ENCODE peak calls at places on chromosomes 5 and 9, in four cellular contexts. V is stimulated activated CD8-positive, alpha-beta memory T cell treated with anti-CD3 and anti-CD28 coated beads, Interleukin-4, amount 100 ng/mL, for 4 hours; E is CD8-positive, alpha-beta T cell; J is HT1080. S is an unnamed sample.

GRCh38 chr5:116947691-116948528 is 373.3 kb upstream of the SEMA6A start:
- DNase-seq in V (no peak), E (peak; percentile 15), J (peak; percentile 71), S (peak; percentile 25)

GRCh38 chr9:121253821-121254471 is 14.0 kb upstream of the GSN start:
- DNase-seq in V (no peak), E (no peak), J (no peak), S (no peak)

GRCh38 chr9:69809304-69809863 is 11.2 kb upstream of the CFAP95 start:
- DNase-seq in V (no peak), E (peak; percentile 16), J (peak; percentile 36), S (no peak)

GRCh38 chr5:33850100-33850594 is 41.6 kb downstream of the ADAMTS12 start:
- DNase-seq in V (no peak), E (peak; percentile 8), J (peak; percentile 97), S (no peak)

GRCh38 chr9:14752271-14752670 is 29.7 kb upstream of the CER1 start:
- DNase-seq in V (no peak), E (no peak), J (no peak), S (no peak)

GRCh38 chr9:95023217-95024003 is 294.1 kb downstream of the FANCC start:
- DNase-seq in V (no peak), E (no peak), J (peak; percentile 88), S (no peak)

GRCh38 chr5:104456122-104456521 is 893.5 kb upstream of the NUDT12 start:
- DNase-seq in V (no peak), E (no peak), J (no peak), S (no peak)

GRCh38 chr9:75889977-75890540 is 414 bp upstream of the PCSK5 start:
- DNase-seq in V (no peak), E (no peak), J (peak; percentile 43), S (peak; percentile 13)

GRCh38 chr5:9176641-9177040 is 369.2 kb downstream of the SEMA5A start:
- DNase-seq in V (no peak), E (no peak), J (no peak), S (no peak)

GRCh38 chr9:133210609-133211008 is 1.6 kb upstream of the OBP2B start:
- DNase-seq in V (no peak), E (no peak), J (no peak), S (no peak)

GRCh38 chr9:110440161-110440560 is 102.5 kb upstream of the TXNDC8 start:
- DNase-seq in V (no peak), E (no peak), J (peak; percentile 54), S (no peak)

GRCh38 chr5:142384014-142384413 is 59.2 kb upstream of the SPRY4 start:
- DNase-seq in V (no peak), E (no peak), J (no peak), S (no peak)

GRCh38 chr9:90340421-90340820 is 302.2 kb downstream of the DIRAS2 start:
- DNase-seq in V (no peak), E (no peak), J (peak; percentile 56), S (no peak)

GRCh38 chr9:79390077-79390673 is 181.6 kb upstream of the TLE4 start:
- DNase-seq in V (no peak), E (no peak), J (peak; percentile 60), S (no peak)

GRCh38 chr5:138018844-138019243 is 14.0 kb downstream of the FAM13B start:
- DNase-seq in V (no peak), E (no peak), J (no peak), S (no peak)

GRCh38 chr5:151093476-151093889 is 12.6 kb upstream of the TNIP1 start:
- DNase-seq in V (no peak), E (no peak), J (peak; percentile 96), S (no peak)

GRCh38 chr5:1051366-1051720 is 42.7 kb downstream of the NKD2 start:
- DNase-seq in V (no peak), E (no peak), J (no peak), S (no peak)

GRCh38 chr9:124000784-124001444 is 10.7 kb upstream of the LHX2 start:
- DNase-seq in V (no peak), E (no peak), J (no peak), S (no peak)

GRCh38 chr9:36802171-36802920 is 229.7 kb downstream of the MELK start:
- DNase-seq in V (no peak), E (no peak), J (peak; percentile 34), S (no peak)

GRCh38 chr5:43396762-43397304 is 15.4 kb downstream of the CCL28 start:
- DNase-seq in V (peak; percentile 5), E (peak; percentile 57), J (no peak), S (peak; percentile 61)

GRCh38 chr9:12972608-12973589 is 198.1 kb downstream of the LURAP1L start:
- DNase-seq in V (no peak), E (no peak), J (peak; percentile 36), S (no peak)

GRCh38 chr9:88645172-88645868 is 110.3 kb downstream of the NXNL2 start:
- DNase-seq in V (no peak), E (no peak), J (no peak), S (no peak)

S was measured in 8988T.